ENCODE peak calls at places on chromosome 14, in five cellular contexts. N is left ventricle myocardium inferior; E is naive thymus-derived CD4-positive, alpha-beta T cell; G is AG20443; O is Kasumi-1. S is an unnamed sample.

GRCh38 chr14:55381561-55381960 is 30.1 kb downstream of the ATG14 start:
- DNase-seq in N (no peak), E (no peak), G (no peak), O (no peak), S (no peak)

GRCh38 chr14:74843653-74844052 is 32.3 kb downstream of the PROX2 start:
- DNase-seq in N (no peak), E (no peak), G (peak), O (no peak), S (no peak)

GRCh38 chr14:75711796-75712211 is 50.8 kb downstream of the TTLL5 start:
- DNase-seq in N (peak), E (no peak), G (peak), O (no peak), S (peak)

GRCh38 chr14:78324353-78324752 is 154.2 kb downstream of the NRXN3 start:
- DNase-seq in N (no peak), E (no peak), G (no peak), O (no peak), S (no peak)

GRCh38 chr14:76576047-76576741 is 185.1 kb upstream of the VASH1 start:
- DNase-seq in N (no peak), E (no peak), G (no peak), O (no peak), S (no peak)

GRCh38 chr14:73491977-73492552 is 1.3 kb downstream of the RIOX1 start:
- DNase-seq in N (no peak), E (no peak), G (no peak), O (no peak), S (no peak)

GRCh38 chr14:86022031-86022629 is 492.2 kb downstream of the FLRT2 start:
- DNase-seq in N (no peak), E (no peak), G (peak), O (no peak), S (no peak)

GRCh38 chr14:50530358-50530757 is 2.0 kb downstream of the MAP4K5 start:
- DNase-seq in N (no peak), E (no peak), G (no peak), O (no peak), S (no peak)

GRCh38 chr14:88919502-88919901 is 95.1 kb downstream of the TTC8 start:
- DNase-seq in N (no peak), E (no peak), G (no peak), O (no peak), S (no peak)

GRCh38 chr14:64572721-64573508 is 23.2 kb downstream of the PPP1R36 start:
- DNase-seq in N (no peak), E (no peak), G (no peak), O (no peak), S (no peak)

GRCh38 chr14:57865450-57866198 is at the start of gene SLC35F4:
- DNase-seq in N (no peak), E (no peak), G (peak), O (no peak), S (no peak)

GRCh38 chr14:52400846-52401245 is 86.7 kb downstream of the PTGER2 start:
- DNase-seq in N (no peak), E (peak), G (no peak), O (peak), S (no peak)

GRCh38 chr14:26839481-26839880 is 241.6 kb upstream of the NOVA1 start:
- DNase-seq in N (no peak), E (no peak), G (no peak), O (no peak), S (no peak)

GRCh38 chr14:93939304-93940229 is 12.4 kb downstream of the FAM181A start:
- DNase-seq in N (peak), E (peak), G (peak), O (peak), S (peak)

GRCh38 chr14:93073366-93073722 is 42.4 kb downstream of the ITPK1 start:
- DNase-seq in N (no peak), E (no peak), G (no peak), O (peak), S (no peak)

GRCh38 chr14:69501362-69501964 is 16.9 kb downstream of the PLEKHD1 start:
- DNase-seq in N (peak), E (no peak), G (no peak), O (no peak), S (peak)

GRCh38 chr14:23442721-23443356 is 7.4 kb upstream of the MYH7 start:
- DNase-seq in N (peak), E (no peak), G (no peak), O (no peak), S (peak)

GRCh38 chr14:91021991-91022621 is 38.3 kb downstream of the RPS6KA5 start:
- DNase-seq in N (no peak), E (no peak), G (no peak), O (no peak), S (no peak)

GRCh38 chr14:51929156-51929555 is 60.2 kb upstream of the RTRAF start:
- DNase-seq in N (no peak), E (no peak), G (peak), O (no peak), S (no peak)

GRCh38 chr14:96479435-96480146 is 22.6 kb upstream of the PAPOLA start:
- DNase-seq in N (no peak), E (no peak), G (no peak), O (no peak), S (no peak)

S was measured in heart left ventricle.